ENCODE peak calls at places on chromosomes 6 and 20, in five cellular contexts. P is NCI-H1694; W is nephron progenitor cell; M is activated CD8-positive, alpha-beta memory T cell treated with anti-CD3 and anti-CD28 coated beads for 24 hours; B is iris pigment epithelial cell. U is an unnamed sample.

GRCh38 chr6:82775361-82775760 is 290.3 kb downstream of the UBE3D start:
- DNase-seq in P (no peak), W (no peak), M (no peak), B (no peak), U (no peak)

GRCh38 chr20:57217802-57218201 is 48.6 kb downstream of the BMP7 start:
- DNase-seq in P (no peak), W (no peak), M (no peak), B (no peak), U (no peak)

GRCh38 chr6:96743496-96743895 is 93.8 kb downstream of the GPR63 start:
- DNase-seq in P (no peak), W (no peak), M (no peak), B (peak), U (no peak)

GRCh38 chr6:163999475-164000125 is 585.1 kb downstream of the QKI start:
- DNase-seq in P (no peak), W (no peak), M (no peak), B (no peak), U (no peak)

GRCh38 chr20:41329435-41330342 is 10.9 kb upstream of the LPIN3 start:
- DNase-seq in P (no peak), W (no peak), M (peak), B (peak), U (peak)

GRCh38 chr6:158517581-158517980 is 42.3 kb upstream of the TMEM181 start:
- DNase-seq in P (no peak), W (no peak), M (no peak), B (no peak), U (no peak)

GRCh38 chr20:24773751-24774201 is 175.3 kb upstream of the CST7 start:
- DNase-seq in P (no peak), W (no peak), M (peak), B (peak), U (no peak)

GRCh38 chr6:54431466-54431865 is 123.2 kb downstream of the TINAG start:
- DNase-seq in P (no peak), W (no peak), M (no peak), B (peak), U (no peak)

GRCh38 chr6:74731204-74731603 is 474.6 kb downstream of the COL12A1 start:
- DNase-seq in P (no peak), W (no peak), M (no peak), B (peak), U (no peak)

GRCh38 chr20:46021361-46022359 is 7.4 kb upstream of the SLC12A5 start:
- DNase-seq in P (peak), W (peak), M (peak), B (no peak), U (no peak)

GRCh38 chr6:35725721-35726438 is 11.0 kb upstream of the ARMC12 start:
- DNase-seq in P (no peak), W (no peak), M (peak), B (peak), U (no peak)

GRCh38 chr6:97282238-97282725 is 734 bp downstream of the MMS22L start:
- DNase-seq in P (no peak), W (no peak), M (no peak), B (peak), U (no peak)

GRCh38 chr20:47051936-47052566 is 157.4 kb downstream of the EYA2 start:
- DNase-seq in P (no peak), W (no peak), M (no peak), B (no peak), U (no peak)

GRCh38 chr20:63404129-63405085 is 43.3 kb upstream of the CHRNA4 start:
- DNase-seq in P (no peak), W (no peak), M (no peak), B (no peak), U (no peak)

GRCh38 chr20:32497589-32498224 is 87.4 kb downstream of the NOL4L start:
- DNase-seq in P (no peak), W (no peak), M (no peak), B (no peak), U (no peak)

GRCh38 chr6:1930356-1930755 is 315.0 kb downstream of the GMDS start:
- DNase-seq in P (no peak), W (no peak), M (no peak), B (peak), U (no peak)

GRCh38 chr6:79872986-79873385 is 74.4 kb downstream of the ELOVL4 start:
- DNase-seq in P (no peak), W (no peak), M (no peak), B (peak), U (peak)

U was measured in T1000.